ENCODE peak calls at places on chromosomes 6 and 20, in eight cellular contexts. K is stimulated activated CD8-positive, alpha-beta memory T cell treated with anti-CD3 and anti-CD28 coated beads, Interleukin-4, amount 100 ng/mL, for 4 hours; V is neural crest cell; G is occipital lobe; M is putamen; F is activated T-cell treated with anti-CD3 and anti-CD28 coated beads, Interleukin-2, amount 50 U/mL, for 72 hours; L is MCF 10A; O is effector memory CD8-positive, alpha-beta T cell. S is an unnamed sample.
A peak's percentile ranks its signal among the peaks of the same experiment; 100 is the strongest.

GRCh38 chr6:53441035-53441493 is 92.3 kb upstream of the ELOVL5 start:
- DNase-seq in K (no peak), G (no peak), F (peak; percentile 4), M (no peak), O (no peak), V (no peak), L (no peak), S (no peak)

GRCh38 chr20:20457392-20458126 is 89.7 kb downstream of the INSM1 start:
- DNase-seq in K (no peak), O (no peak), M (no peak), V (no peak), G (no peak), F (no peak), L (peak; percentile 27), S (peak; percentile 14)

GRCh38 chr6:126804255-126805064 is 314.0 kb upstream of the RSPO3 start:
- DNase-seq in K (no peak), V (peak; percentile 30), L (peak; percentile 62), M (no peak), G (no peak), O (no peak), F (no peak), S (peak; percentile 60)

GRCh38 chr6:10424005-10424404 is 9.1 kb upstream of the TFAP2A start:
- DNase-seq in O (no peak), K (no peak), V (no peak), L (no peak), M (no peak), F (no peak), G (no peak), S (no peak)

GRCh38 chr6:49539102-49539501 is 11.4 kb upstream of the C6orf141 start:
- DNase-seq in M (no peak), K (no peak), L (no peak), F (no peak), V (no peak), O (no peak), G (no peak), S (no peak)

GRCh38 chr6:30494275-30494990 is 5.1 kb downstream of the HLA-E start:
- DNase-seq in F (no peak), G (no peak), M (no peak), L (no peak), O (peak; percentile 31), K (no peak), V (no peak), S (peak; percentile 35)

GRCh38 chr20:301886-302848 is 4.8 kb downstream of the ZCCHC3 start:
- DNase-seq in F (peak; percentile 29), L (no peak), V (no peak), G (no peak), O (no peak), M (no peak), K (no peak), S (no peak)

GRCh38 chr6:142372348-142372747 is 70.5 kb downstream of the ADGRG6 start:
- DNase-seq in F (no peak), L (peak; percentile 76), M (no peak), K (no peak), G (no peak), O (no peak), V (no peak), S (peak; percentile 80)

GRCh38 chr20:25244976-25245375 is 2.9 kb upstream of the PYGB start:
- DNase-seq in K (no peak), F (no peak), V (no peak), M (no peak), G (no peak), L (no peak), O (no peak), S (no peak)

GRCh38 chr6:85472744-85473143 is 22.9 kb downstream of the NT5E start:
- DNase-seq in O (no peak), M (no peak), L (no peak), G (no peak), F (no peak), K (no peak), V (no peak), S (no peak)

GRCh38 chr6:84842526-84843161 is 78.2 kb upstream of the TBX18 start:
- DNase-seq in G (no peak), M (no peak), F (no peak), O (no peak), L (peak; percentile 64), V (no peak), K (no peak), S (peak; percentile 38)

GRCh38 chr20:38418509-38419204 is 16.5 kb downstream of the SNHG17 start:
- DNase-seq in L (peak; percentile 49), M (no peak), G (no peak), K (no peak), F (no peak), V (no peak), O (no peak), S (peak; percentile 55)

GRCh38 chr20:58765795-58766194 is 73.2 kb downstream of the NPEPL1 start:
- DNase-seq in O (no peak), V (no peak), K (no peak), F (no peak), M (no peak), G (no peak), L (no peak), S (no peak)

GRCh38 chr20:49207071-49207470 is 12.1 kb upstream of the DDX27 start:
- DNase-seq in F (peak; percentile 26), V (no peak), K (no peak), O (no peak), M (no peak), G (no peak), L (no peak), S (no peak)

GRCh38 chr6:71309666-71310065 is 21.1 kb downstream of the OGFRL1 start:
- DNase-seq in L (no peak), M (no peak), O (no peak), K (no peak), F (no peak), V (no peak), G (no peak), S (no peak)

GRCh38 chr6:90494067-90494773 is 92.7 kb downstream of the MAP3K7 start:
- DNase-seq in L (no peak), K (no peak), O (no peak), F (no peak), G (no peak), M (no peak), V (no peak), S (no peak)

GRCh38 chr20:9025643-9026042 is 43.2 kb upstream of the PLCB4 start:
- DNase-seq in G (no peak), K (no peak), L (peak; percentile 49), V (no peak), F (no peak), O (no peak), M (no peak), S (peak; percentile 77)

GRCh38 chr20:53707341-53708102 is 113.9 kb upstream of the ZNF217 start:
- DNase-seq in G (no peak), F (peak; percentile 31), O (no peak), M (no peak), L (no peak), V (no peak), K (no peak), S (peak; percentile 69)

GRCh38 chr6:55180258-55180657 is 5.9 kb downstream of the HCRTR2 start:
- DNase-seq in L (peak; percentile 1), O (no peak), G (no peak), K (no peak), V (no peak), F (no peak), M (no peak), S (no peak)

GRCh38 chr6:139779988-139780774 is 405.7 kb upstream of the CITED2 start:
- DNase-seq in M (no peak), F (no peak), V (no peak), K (no peak), G (no peak), L (no peak), O (no peak), S (no peak)

GRCh38 chr6:124798942-124799496 is 163.2 kb upstream of the RNF217 start:
- DNase-seq in V (no peak), K (no peak), L (peak; percentile 9), G (no peak), M (no peak), F (no peak), O (no peak), S (no peak)

GRCh38 chr6:74197310-74197709 is 501.3 kb downstream of the CD109 start:
- DNase-seq in L (no peak), O (no peak), K (no peak), M (no peak), F (no peak), V (no peak), G (no peak), S (no peak)

GRCh38 chr6:136201735-136202134 is 48.4 kb downstream of the MTFR2 start:
- DNase-seq in F (no peak), V (no peak), K (no peak), G (no peak), M (no peak), L (peak; percentile 7), O (no peak), S (peak; percentile 32)

GRCh38 chr6:125144822-125145221 is 8.8 kb upstream of the TPD52L1 start:
- DNase-seq in V (no peak), L (no peak), F (no peak), G (no peak), M (no peak), K (no peak), O (no peak), S (no peak)

GRCh38 chr6:35069262-35069661 is 71.9 kb downstream of the TCP11 start:
- DNase-seq in V (no peak), M (no peak), F (no peak), K (no peak), O (no peak), L (no peak), G (no peak), S (no peak)

GRCh38 chr6:52132326-52132725 is 44.9 kb upstream of the PKHD1 start:
- DNase-seq in K (no peak), F (no peak), G (no peak), M (no peak), O (no peak), L (no peak), V (no peak), S (peak; percentile 81)

S was measured in LHCN-M2.